ENCODE peak calls at places on chromosomes 7 and 10, in five cellular contexts. N, Z, W, R and Q are unnamed samples.

GRCh38 chr10:83991986-83992753 is 147.1 kb upstream of the GHITM start:
- DNase-seq in R (peak), N (peak), W (peak), Z (peak), Q (no peak)

GRCh38 chr7:20310963-20311742 is 19.5 kb upstream of the ITGB8 start:
- DNase-seq in R (peak), Z (peak), W (no peak), N (peak), Q (no peak)

GRCh38 chr7:936131-937054 is 18.1 kb downstream of the ADAP1 start:
- DNase-seq in W (peak), N (no peak), Z (peak), R (no peak), Q (no peak)

GRCh38 chr7:78620931-78621330 is 822.4 kb downstream of the PHTF2 start:
- DNase-seq in W (no peak), Z (peak), R (no peak), N (no peak), Q (no peak)

GRCh38 chr7:30154111-30154587 is 19.4 kb downstream of the MTURN start:
- DNase-seq in N (no peak), Z (no peak), R (no peak), W (no peak), Q (no peak)

GRCh38 chr7:22117222-22117621 is 171.5 kb upstream of the CDCA7L start:
- DNase-seq in N (no peak), W (no peak), Z (no peak), R (no peak), Q (no peak)

GRCh38 chr7:105493928-105494325 is 28.1 kb downstream of the PUS7 start:
- DNase-seq in N (no peak), Z (peak), R (no peak), W (no peak), Q (no peak)

GRCh38 chr10:100654835-100655759 is 90.3 kb upstream of the PAX2 start:
- DNase-seq in R (no peak), W (no peak), Z (no peak), N (no peak), Q (no peak)

GRCh38 chr7:139450851-139451250 is 32.6 kb downstream of the KLRG2 start:
- DNase-seq in W (no peak), Z (no peak), R (no peak), N (no peak), Q (no peak)

GRCh38 chr7:47518827-47519226 is 63.1 kb downstream of the TNS3 start:
- DNase-seq in Z (peak), R (no peak), W (no peak), N (no peak), Q (no peak)

GRCh38 chr7:468141-468540 is 51.5 kb downstream of the PDGFA start:
- DNase-seq in Z (no peak), N (no peak), R (no peak), W (no peak), Q (no peak)

GRCh38 chr10:131083915-131084790 is 227.4 kb downstream of the TCERG1L start:
- DNase-seq in R (no peak), W (no peak), N (no peak), Z (no peak), Q (no peak)

GRCh38 chr7:136868496-136869005 is at the start of gene CHRM2:
- DNase-seq in W (no peak), R (no peak), Z (peak), N (peak), Q (no peak)

GRCh38 chr10:110511734-110512449 is 14.2 kb downstream of the DUSP5 start:
- DNase-seq in W (no peak), R (no peak), N (no peak), Z (peak), Q (no peak)

GRCh38 chr7:122965306-122965705 is 30.2 kb downstream of the TAS2R16 start:
- DNase-seq in N (peak), W (no peak), R (no peak), Z (no peak), Q (no peak)

GRCh38 chr7:140238778-140239652 is 62.2 kb upstream of the KDM7A start:
- DNase-seq in R (no peak), Z (no peak), W (no peak), N (peak), Q (no peak)

GRCh38 chr7:44278451-44279161 is 46.8 kb downstream of the CAMK2B start:
- DNase-seq in Z (no peak), W (no peak), R (no peak), N (no peak), Q (no peak)